ENCODE peak calls at places on chromosomes 4 and X, in four cellular contexts. J, X, T and W are unnamed samples.

GRCh38 chr4:169164669-169165415 is 105.9 kb downstream of the SH3RF1 start:
- DNase-seq in J (no peak), X (no peak), T (no peak), W (no peak)

GRCh38 chrX:103556941-103557340 is 28.4 kb upstream of the TCEAL4 start:
- DNase-seq in J (no peak), X (no peak), T (peak), W (no peak)

GRCh38 chr4:48139688-48140087 is 5.6 kb upstream of the TXK start:
- DNase-seq in J (no peak), X (no peak), T (no peak), W (no peak)

GRCh38 chr4:1091561-1091995 is 21.8 kb downstream of the RNF212 start:
- DNase-seq in J (no peak), X (no peak), T (no peak), W (no peak)

GRCh38 chr4:42452823-42453222 is 55.5 kb downstream of the SHISA3 start:
- DNase-seq in J (no peak), X (no peak), T (no peak), W (no peak)

GRCh38 chrX:40644821-40645358 is 2.5 kb downstream of the CXorf38 start:
- DNase-seq in J (no peak), X (peak), T (peak), W (peak)

GRCh38 chrX:12958461-12958860 is 16.4 kb upstream of the TMSB4X start:
- DNase-seq in J (no peak), X (no peak), T (no peak), W (no peak)

GRCh38 chr4:22686156-22686555 is 6.6 kb upstream of the GBA3 start:
- DNase-seq in J (no peak), X (no peak), T (no peak), W (no peak)

GRCh38 chr4:122341906-122342305 is 36.9 kb upstream of the ADAD1 start:
- DNase-seq in J (no peak), X (no peak), T (no peak), W (no peak)

GRCh38 chrX:104136241-104137019 is 20.4 kb downstream of the SLC25A53 start:
- DNase-seq in J (no peak), X (peak), T (peak), W (peak)

GRCh38 chrX:19554786-19555185 is 39.5 kb upstream of the MAP3K15 start:
- DNase-seq in J (no peak), X (peak), T (no peak), W (no peak)

DNA sequence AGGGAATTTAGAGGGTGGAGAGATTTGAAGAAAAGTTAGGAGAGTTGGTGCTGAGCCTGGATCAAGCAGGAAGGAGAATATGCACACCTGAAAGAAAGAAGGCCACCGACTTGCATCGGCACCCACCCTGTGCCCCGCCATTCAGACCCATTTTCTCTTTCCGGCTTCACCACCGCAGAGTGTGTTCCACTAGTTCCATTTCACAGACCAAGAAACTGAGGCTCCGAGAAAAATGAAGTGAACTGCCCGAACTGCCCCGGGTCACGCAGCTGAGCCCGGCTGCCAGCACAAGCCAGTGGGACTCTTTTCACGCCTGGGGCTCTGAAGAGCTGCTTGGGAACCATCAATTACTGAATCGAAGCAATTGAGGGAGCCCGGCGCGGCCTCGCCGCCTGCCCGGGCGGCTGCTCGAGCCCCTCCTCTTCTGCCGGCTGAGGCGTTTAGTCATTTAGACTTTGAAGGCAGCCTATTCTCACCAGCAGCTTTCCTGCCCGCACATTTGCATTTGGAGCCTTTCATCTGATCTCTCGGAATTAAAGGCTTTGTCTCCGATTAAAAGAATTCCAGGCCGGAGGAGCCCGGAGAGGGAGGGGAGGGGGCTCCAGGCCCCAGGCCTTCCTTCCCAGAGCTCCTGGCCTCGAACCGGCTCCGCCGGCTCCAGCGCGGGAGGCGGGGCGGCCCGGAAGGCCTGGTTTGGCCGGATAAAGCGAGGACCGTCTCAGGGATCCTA is 140.2 kb upstream of the PJA1 start:
- DNase-seq in J (peak), X (no peak), T (no peak), W (no peak)
- TF ChIP-seq TAF1 in J (no peak), X (no peak), T (no peak), W (no peak)

GRCh38 chrX:22192419-22193086 is 80.2 kb upstream of the CBLL2 start:
- DNase-seq in J (peak), X (peak), T (peak), W (peak)
- TF ChIP-seq TCF12 in J (no peak), X (peak), T (no peak), W (peak)

GRCh38 chr4:111113591-111113990 is 490.7 kb upstream of the PITX2 start:
- DNase-seq in J (no peak), X (no peak), T (no peak), W (no peak)
- TF ChIP-seq USF2 in J (no peak), X (no peak), T (no peak), W (no peak)

GRCh38 chrX:120534413-120535205 is 26.2 kb downstream of the CUL4B start:
- DNase-seq in J (no peak), X (no peak), T (no peak), W (no peak)
- TF ChIP-seq TAF1 in J (no peak), X (no peak), T (no peak), W (no peak)

GRCh38 chr4:5572751-5573150 is 135.6 kb downstream of the EVC2 start:
- DNase-seq in J (no peak), X (no peak), T (no peak), W (no peak)
- TF ChIP-seq TCF12 in J (no peak), X (no peak), T (no peak), W (no peak)

GRCh38 chrX:41737065-41737464 is 13.1 kb downstream of the GPR82 start:
- DNase-seq in J (no peak), X (no peak), T (no peak), W (no peak)
- TF ChIP-seq USF2 in J (no peak), X (no peak), T (no peak), W (no peak)

DNA sequence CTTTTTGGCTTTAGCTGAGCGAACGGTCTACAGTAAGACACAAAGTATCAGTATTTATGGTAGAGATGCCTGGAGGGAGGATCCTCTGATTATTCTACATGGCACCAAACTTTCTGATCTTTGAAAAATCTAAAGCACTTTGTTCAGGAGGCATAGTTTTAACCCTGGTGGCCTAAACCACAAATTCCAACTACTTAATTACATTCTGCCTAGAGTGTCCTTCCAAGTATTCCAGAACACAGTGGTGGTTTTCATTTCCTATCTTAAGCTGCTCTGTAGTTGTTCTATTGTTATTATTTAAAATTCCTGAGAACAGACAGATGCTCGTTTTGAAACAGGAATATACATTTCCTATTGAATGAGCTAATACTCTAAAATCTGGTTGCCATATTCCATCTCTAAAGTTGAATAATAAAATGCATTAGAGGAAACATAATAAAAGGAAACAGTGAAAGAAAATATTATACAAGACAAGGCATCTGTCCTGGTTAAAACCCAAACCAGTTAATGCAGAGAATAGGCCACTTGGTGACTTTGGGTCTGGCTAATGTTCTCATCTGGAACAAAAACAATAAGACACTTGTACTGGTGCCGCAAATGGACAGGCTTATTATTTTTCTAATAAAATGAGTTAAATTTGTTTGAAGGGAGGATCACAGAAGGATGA is 657.4 kb downstream of the SPRY1 start:
- DNase-seq in J (no peak), X (no peak), T (no peak), W (no peak)
- TF ChIP-seq TAF1 in J (no peak), X (no peak), T (no peak), W (no peak)

GRCh38 chr4:25234390-25235367 is 846 bp downstream of the PI4K2B start:
- DNase-seq in J (no peak), X (peak), T (peak), W (peak)
- TF ChIP-seq TCF12 in J (no peak), X (no peak), T (no peak), W (peak)

DNA sequence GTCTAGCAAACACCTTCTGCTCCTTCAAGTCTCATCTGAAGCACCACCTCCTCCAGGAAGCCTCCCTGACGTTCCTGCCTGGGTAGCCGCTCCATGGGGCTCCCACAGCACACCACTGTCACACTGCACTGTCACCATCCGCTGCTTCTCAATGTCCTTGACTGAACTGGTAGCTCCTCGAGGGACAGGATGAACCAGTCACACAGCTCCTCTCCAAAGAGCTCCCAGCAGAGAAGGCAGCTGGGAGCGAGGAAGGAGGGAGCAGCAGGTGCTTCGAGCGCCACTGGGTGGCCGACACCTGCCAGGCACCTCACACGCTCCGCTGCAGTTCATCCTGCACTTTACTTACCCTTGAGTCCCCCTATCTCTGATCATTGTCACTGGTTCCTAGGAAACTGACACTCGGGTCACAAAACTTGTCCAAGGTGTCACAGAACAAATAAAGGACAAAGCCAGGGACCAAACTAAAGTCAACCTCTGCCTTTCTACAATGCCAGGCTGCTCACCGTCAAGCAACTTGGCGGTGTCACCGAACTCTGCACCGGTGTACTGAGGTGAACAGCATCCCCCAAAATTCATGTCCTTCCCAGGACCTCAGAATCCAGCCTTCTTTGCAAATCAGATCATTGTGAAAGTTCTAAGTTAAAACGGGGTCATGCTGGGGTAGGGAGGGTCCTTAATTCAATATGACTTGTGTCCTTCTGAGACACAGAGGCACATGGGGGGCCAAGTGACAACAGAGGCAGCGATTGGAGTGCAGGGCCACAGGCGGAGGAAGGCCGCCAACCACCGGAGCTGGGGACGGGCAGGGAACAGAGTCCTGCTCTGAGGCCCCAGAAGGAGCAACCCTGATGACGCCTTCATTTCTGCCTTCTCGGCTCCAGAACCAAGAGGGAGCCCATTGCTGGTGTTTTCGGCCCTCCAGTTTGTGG is 5.5 kb upstream of the S100P start:
- DNase-seq in J (no peak), X (no peak), T (peak), W (no peak)
- TF ChIP-seq USF2 in J (no peak), X (no peak), T (no peak), W (no peak)

DNA sequence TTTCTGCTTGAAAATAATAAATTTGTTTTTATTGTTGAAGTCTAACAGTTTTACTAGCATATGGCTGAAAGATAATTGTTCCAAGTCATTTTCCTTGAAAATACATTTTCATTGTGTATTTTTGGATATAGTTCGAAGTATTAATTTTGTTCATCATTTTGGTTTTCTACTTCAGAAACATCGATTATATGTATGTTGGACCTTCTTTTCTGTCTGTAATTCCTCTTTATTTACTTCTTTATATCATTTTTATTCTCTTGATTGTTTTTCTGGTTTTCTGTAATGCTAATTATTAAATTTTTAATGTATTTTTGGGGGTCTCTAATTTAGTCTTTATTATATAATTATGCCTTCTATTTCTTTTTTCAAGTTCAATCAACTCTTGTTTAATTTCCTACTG is 407.1 kb upstream of the FRG1 start:
- DNase-seq in J (no peak), X (no peak), T (no peak), W (no peak)
- TF ChIP-seq TAF1 in J (no peak), X (no peak), T (no peak), W (no peak)